ENCODE peak calls at places on chromosomes 3 and 15, in six cellular contexts. C, T, I, K, X and Q are unnamed samples.

GRCh38 chr3:24963762-24964625 is 464.1 kb upstream of the RARB start:
- DNase-seq in X (no peak), T (peak), K (no peak), I (peak), C (no peak), Q (no peak)

GRCh38 chr15:35168464-35168863 is 83.4 kb upstream of the NANOGP8 start:
- DNase-seq in K (no peak), T (peak), I (peak), C (no peak), X (no peak), Q (no peak)

GRCh38 chr15:75067123-75067854 is 43.9 kb downstream of the PPCDC start:
- DNase-seq in I (peak), K (no peak), C (no peak), T (peak), X (peak), Q (no peak)

GRCh38 chr3:131036200-131036816 is 9.6 kb downstream of the NEK11 start:
- DNase-seq in T (peak), I (peak), K (no peak), C (no peak), X (no peak), Q (no peak)

GRCh38 chr3:127114337-127115070 is 78.4 kb upstream of the PRR23E start:
- DNase-seq in T (no peak), I (no peak), C (no peak), K (no peak), X (no peak), Q (no peak)

GRCh38 chr3:83523470-83524073 is 1435.2 kb upstream of the CADM2 start:
- DNase-seq in X (no peak), T (no peak), K (peak), C (no peak), I (peak), Q (no peak)

GRCh38 chr3:21515417-21515816 is 235.6 kb downstream of the ZNF385D start:
- DNase-seq in K (no peak), X (no peak), T (no peak), C (no peak), I (no peak), Q (no peak)

GRCh38 chr3:10975695-10976234 is 16.8 kb upstream of the SLC6A1 start:
- DNase-seq in C (peak), I (no peak), X (no peak), K (no peak), T (no peak), Q (no peak)

GRCh38 chr3:149401215-149401925 is 23.9 kb upstream of the TM4SF1 start:
- DNase-seq in X (peak), K (no peak), T (peak), I (peak), C (no peak), Q (no peak)

GRCh38 chr3:175914785-175915184 is 1055.7 kb downstream of the NAALADL2 start:
- DNase-seq in I (peak), X (no peak), C (no peak), K (no peak), T (peak), Q (no peak)

GRCh38 chr15:93048759-93049161 is 40.3 kb downstream of the RGMA start:
- DNase-seq in C (no peak), K (no peak), T (no peak), I (no peak), X (no peak), Q (no peak)

GRCh38 chr3:186746008-186746407 is 28.8 kb downstream of the KNG1 start:
- DNase-seq in I (peak), T (peak), K (peak), X (peak), C (peak), Q (no peak)

GRCh38 chr3:62201438-62202035 is 171.8 kb downstream of the FEZF2 start:
- DNase-seq in C (no peak), X (no peak), T (peak), K (peak), I (peak), Q (no peak)

GRCh38 chr3:18349197-18349798 is 75.8 kb downstream of the SATB1 start:
- DNase-seq in T (no peak), C (no peak), I (no peak), X (no peak), K (no peak), Q (no peak)

GRCh38 chr3:141266797-141267555 is 35.4 kb downstream of the PXYLP1 start:
- DNase-seq in I (no peak), T (no peak), C (no peak), K (no peak), X (peak), Q (peak)

GRCh38 chr3:177928156-177928555 is 608.1 kb upstream of the KCNMB2 start:
- DNase-seq in X (no peak), T (peak), I (peak), C (no peak), K (peak), Q (no peak)

GRCh38 chr15:73364070-73364469 is 4.7 kb downstream of the HCN4 start:
- DNase-seq in I (no peak), T (no peak), C (no peak), K (no peak), X (no peak), Q (no peak)

GRCh38 chr3:4776980-4777581 is 202.2 kb upstream of the BHLHE40 start:
- DNase-seq in X (peak), T (peak), C (no peak), K (peak), I (no peak), Q (no peak)

GRCh38 chr3:167166594-167167253 is 213.4 kb downstream of the ZBBX start:
- DNase-seq in T (no peak), X (no peak), C (peak), K (no peak), I (no peak), Q (no peak)
- H3K4me3 ChIP-seq in T (no peak), X (no peak), C (peak), K (no peak), I (no peak), Q (no peak)

GRCh38 chr3:115099115-115099884 is 47.8 kb downstream of the ZBTB20 start:
- DNase-seq in X (no peak), T (peak), C (no peak), K (no peak), I (peak), Q (no peak)
- H3K4me3 ChIP-seq in X (peak), T (peak), C (peak), K (peak), I (peak), Q (peak)

GRCh38 chr3:129629011-129629410 is 22.5 kb upstream of the PLXND1 start:
- DNase-seq in T (no peak), K (no peak), X (no peak), I (no peak), C (no peak), Q (no peak)

GRCh38 chr3:129627350-129628168 is 21.1 kb upstream of the PLXND1 start:
- DNase-seq in I (peak), X (peak), T (peak), K (peak), C (peak), Q (peak)

GRCh38 chr3:129625071-129625874 is 18.8 kb upstream of the PLXND1 start:
- DNase-seq in K (peak), I (no peak), T (no peak), C (peak), X (no peak), Q (no peak)

GRCh38 chr3:129628169-129628522 is 21.7 kb upstream of the PLXND1 start:
- DNase-seq in K (no peak), C (peak), T (no peak), X (no peak), I (no peak), Q (no peak)

DNA sequence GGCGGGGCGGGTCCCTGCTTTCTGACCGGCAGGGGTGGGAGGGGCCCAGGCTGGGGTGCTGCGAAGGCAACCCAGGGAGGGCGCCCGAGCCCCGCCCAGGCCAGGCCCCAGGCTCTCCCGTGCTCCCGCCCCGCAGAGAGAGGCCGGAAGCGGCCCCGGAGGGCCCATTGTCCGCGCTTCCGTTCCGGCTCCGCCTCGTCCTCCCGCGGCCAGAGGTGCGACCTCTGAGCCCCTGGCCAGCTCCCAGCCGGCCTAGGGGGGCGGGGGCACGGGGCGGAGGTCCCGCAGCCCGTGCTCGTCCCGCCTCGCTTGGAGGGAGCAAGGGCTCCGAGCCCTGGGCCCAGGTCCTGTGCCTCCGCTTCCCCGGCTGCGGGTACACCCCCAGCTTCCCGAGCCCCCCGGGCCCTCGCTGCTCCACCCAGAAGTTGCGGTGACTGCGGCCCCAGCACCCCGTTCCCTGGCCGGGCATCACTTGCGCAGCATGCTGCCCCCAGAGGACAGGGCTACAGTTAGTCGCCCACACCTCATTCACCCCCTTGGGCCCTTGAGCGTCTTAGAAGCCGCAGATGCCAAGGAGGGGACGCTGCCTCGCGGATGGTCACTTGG is 20.4 kb upstream of the PLXND1 start:
- DNase-seq in K (peak), T (peak), C (peak), I (peak), X (peak), Q (no peak)
- H3K4me3 ChIP-seq in K (peak), T (peak), C (peak), I (peak), X (peak), Q (peak)

GRCh38 chr15:100350434-100351226 is 8.9 kb upstream of the ADAMTS17 start:
- DNase-seq in X (peak), K (peak), C (no peak), T (peak), I (peak), Q (no peak)
- H3K4me3 ChIP-seq in X (peak), K (peak), C (peak), T (peak), I (peak), Q (peak)

GRCh38 chr15:31869640-31870335 is 160.5 kb upstream of the CHRNA7 start:
- DNase-seq in T (peak), K (no peak), X (no peak), C (no peak), I (peak), Q (no peak)
- H3K4me3 ChIP-seq in T (peak), K (peak), X (peak), C (peak), I (peak), Q (no peak)

DNA sequence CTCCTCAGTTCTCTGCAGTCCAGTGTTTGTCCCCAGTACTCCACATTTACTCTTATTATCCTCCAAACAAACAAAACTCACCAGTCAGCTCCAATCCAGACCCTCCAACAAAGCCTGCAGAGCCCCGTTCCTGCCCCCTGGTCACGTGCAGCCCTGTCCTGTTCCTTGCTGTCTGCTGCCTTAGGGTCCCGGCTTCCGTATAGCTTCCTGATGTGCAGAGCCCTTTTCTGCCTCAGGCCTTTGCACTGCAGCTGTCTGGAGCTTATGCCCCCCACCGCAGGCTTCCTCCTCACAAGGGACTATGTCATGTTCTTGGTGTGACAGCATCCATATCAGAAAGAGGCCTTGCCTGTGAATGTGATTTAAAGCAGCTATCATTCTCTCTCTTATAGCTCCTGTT is 39.0 kb upstream of the UBE3A start:
- DNase-seq in I (no peak), T (no peak), X (no peak), C (no peak), K (no peak), Q (no peak)
- H3K4me3 ChIP-seq in I (no peak), T (no peak), X (no peak), C (no peak), K (no peak), Q (no peak)

DNA sequence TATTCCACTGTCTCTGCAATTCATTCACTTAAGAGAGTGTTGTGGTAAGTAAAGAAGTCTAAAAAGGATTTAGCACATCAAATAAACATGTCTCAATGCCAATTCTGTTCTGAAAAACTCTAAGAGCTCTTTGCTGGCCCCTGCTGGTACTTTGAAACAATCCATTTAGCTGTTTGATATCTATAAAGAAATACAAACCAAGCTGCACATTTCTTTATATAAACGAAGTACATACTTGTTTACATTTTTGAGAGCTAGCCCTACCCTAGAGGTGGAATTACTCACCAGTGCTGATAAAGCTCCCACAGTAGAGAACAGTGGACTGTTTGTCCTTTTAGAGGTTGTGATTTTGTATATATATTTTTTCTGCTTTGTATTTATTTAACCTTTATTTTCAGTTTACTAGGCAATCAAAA is 75.5 kb downstream of the NEDD4 start:
- DNase-seq in X (no peak), C (no peak), K (peak), T (peak), I (peak), Q (no peak)
- H3K4me3 ChIP-seq in X (no peak), C (no peak), K (no peak), T (no peak), I (no peak), Q (no peak)

GRCh38 chr3:65595997-65596300 is 442.8 kb downstream of the MAGI1 start:
- DNase-seq in C (no peak), K (no peak), I (no peak), T (no peak), X (no peak), Q (no peak)
- H3K4me3 ChIP-seq in C (no peak), K (no peak), I (no peak), T (no peak), X (no peak), Q (no peak)

GRCh38 chr15:82044373-82045178 is 1.2 kb downstream of the MEX3B start:
- DNase-seq in K (peak), T (peak), X (peak), I (peak), C (peak), Q (no peak)

GRCh38 chr15:82043130-82043673 is 2.6 kb downstream of the MEX3B start:
- DNase-seq in C (no peak), K (no peak), I (peak), X (no peak), T (no peak), Q (no peak)

GRCh38 chr15:82045179-82045891 is 483 bp downstream of the MEX3B start:
- DNase-seq in K (peak), X (peak), I (peak), C (peak), T (peak), Q (peak)

GRCh38 chr15:82045892-82046667 is at the start of gene MEX3B:
- DNase-seq in K (peak), X (peak), I (peak), C (peak), T (peak), Q (peak)

DNA sequence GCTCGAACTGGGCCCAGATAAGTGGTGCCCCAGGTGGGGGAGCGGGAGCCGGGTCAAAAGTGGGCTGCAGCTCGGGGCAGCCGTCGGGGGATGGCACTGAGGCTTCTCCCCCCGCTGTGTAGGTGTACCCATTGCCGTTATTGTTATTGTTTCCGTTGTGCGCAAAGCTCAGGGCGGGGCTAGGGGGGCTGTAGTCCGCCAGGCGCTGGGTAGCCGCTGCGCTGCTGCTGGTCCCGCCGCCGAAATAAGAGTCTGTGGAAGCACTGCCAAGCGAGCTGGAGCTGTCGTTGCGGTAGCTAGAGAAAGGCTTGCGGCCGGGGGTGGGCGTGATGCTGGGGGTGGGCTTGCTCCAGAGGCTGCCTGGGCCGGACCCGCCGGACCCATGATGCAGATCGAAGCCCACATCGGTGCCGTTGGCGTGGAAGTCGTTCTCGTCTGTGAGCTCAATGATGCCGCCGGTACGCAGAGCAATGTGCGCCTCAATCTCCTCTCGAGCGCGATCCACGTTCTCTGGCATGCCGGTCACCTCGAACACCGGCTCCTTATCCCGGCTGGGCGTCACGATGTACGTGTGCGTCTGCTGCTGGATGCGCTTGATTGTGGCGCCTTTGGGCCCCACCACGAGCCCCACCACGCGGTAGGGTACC is 2.0 kb downstream of the MEX3B start:
- DNase-seq in K (no peak), T (no peak), X (no peak), I (peak), C (no peak), Q (no peak)
- H3K4me3 ChIP-seq in K (peak), T (peak), X (peak), I (peak), C (peak), Q (peak)